ENCODE peak calls at places on chromosomes 3 and 15, in five cellular contexts. One of them, this sample, is unnamed.
A peak's percentile ranks its signal among the peaks of the same experiment; 100 is the strongest.

GRCh38 chr3:81218023-81218422 is 543.4 kb downstream of the GBE1 start:
- DNase-seq in naive thymus-derived CD4-positive, alpha-beta T cell: no peak
- DNase-seq in dermis microvascular lymphatic vessel endothelial cell: no peak
- DNase-seq in brain microvascular endothelial cell: peak; percentile 38
- DNase-seq in B cell: no peak
- DNase-seq in this sample: peak; percentile 30

GRCh38 chr3:153856932-153857331 is 264.3 kb upstream of the ARHGEF26 start:
- DNase-seq in naive thymus-derived CD4-positive, alpha-beta T cell: no peak
- DNase-seq in dermis microvascular lymphatic vessel endothelial cell: no peak
- DNase-seq in brain microvascular endothelial cell: no peak
- DNase-seq in B cell: no peak
- DNase-seq in this sample: no peak

GRCh38 chr3:73868688-73869315 is 244.1 kb upstream of the PDZRN3 start:
- DNase-seq in naive thymus-derived CD4-positive, alpha-beta T cell: no peak
- DNase-seq in dermis microvascular lymphatic vessel endothelial cell: peak; percentile 5
- DNase-seq in brain microvascular endothelial cell: peak; percentile 22
- DNase-seq in B cell: no peak
- DNase-seq in this sample: peak; percentile 42

GRCh38 chr3:45486136-45486535 is 97.8 kb downstream of the LARS2 start:
- DNase-seq in naive thymus-derived CD4-positive, alpha-beta T cell: no peak
- DNase-seq in dermis microvascular lymphatic vessel endothelial cell: no peak
- DNase-seq in brain microvascular endothelial cell: no peak
- DNase-seq in B cell: no peak
- DNase-seq in this sample: no peak

GRCh38 chr15:77573826-77574225 is 58.9 kb downstream of the LINGO1 start:
- DNase-seq in naive thymus-derived CD4-positive, alpha-beta T cell: no peak
- DNase-seq in dermis microvascular lymphatic vessel endothelial cell: no peak
- DNase-seq in brain microvascular endothelial cell: no peak
- DNase-seq in B cell: no peak
- DNase-seq in this sample: no peak

GRCh38 chr3:10074666-10075065 is 33.4 kb downstream of the FANCD2OS start:
- DNase-seq in naive thymus-derived CD4-positive, alpha-beta T cell: no peak
- DNase-seq in dermis microvascular lymphatic vessel endothelial cell: no peak
- DNase-seq in brain microvascular endothelial cell: no peak
- DNase-seq in B cell: no peak
- DNase-seq in this sample: no peak

GRCh38 chr3:59566481-59566975 is 516.7 kb upstream of the CFAP20DC start:
- DNase-seq in naive thymus-derived CD4-positive, alpha-beta T cell: no peak
- DNase-seq in dermis microvascular lymphatic vessel endothelial cell: no peak
- DNase-seq in brain microvascular endothelial cell: no peak
- DNase-seq in B cell: no peak
- DNase-seq in this sample: no peak

GRCh38 chr3:57065588-57065987 is 5.1 kb downstream of the SPATA12 start:
- DNase-seq in naive thymus-derived CD4-positive, alpha-beta T cell: no peak
- DNase-seq in dermis microvascular lymphatic vessel endothelial cell: no peak
- DNase-seq in brain microvascular endothelial cell: peak; percentile 65
- DNase-seq in B cell: no peak
- DNase-seq in this sample: no peak

GRCh38 chr3:172153335-172153861 is 114.0 kb downstream of the FNDC3B start:
- DNase-seq in naive thymus-derived CD4-positive, alpha-beta T cell: no peak
- DNase-seq in dermis microvascular lymphatic vessel endothelial cell: no peak
- DNase-seq in brain microvascular endothelial cell: peak; percentile 100
- DNase-seq in B cell: no peak
- DNase-seq in this sample: no peak

GRCh38 chr15:85642693-85643058 is 152.0 kb downstream of the KLHL25 start:
- DNase-seq in naive thymus-derived CD4-positive, alpha-beta T cell: no peak
- DNase-seq in dermis microvascular lymphatic vessel endothelial cell: peak; percentile 58
- DNase-seq in brain microvascular endothelial cell: no peak
- DNase-seq in B cell: no peak
- DNase-seq in this sample: no peak

GRCh38 chr3:178382388-178383061 is 153.7 kb upstream of the KCNMB2 start:
- DNase-seq in naive thymus-derived CD4-positive, alpha-beta T cell: no peak
- DNase-seq in dermis microvascular lymphatic vessel endothelial cell: no peak
- DNase-seq in brain microvascular endothelial cell: peak; percentile 97
- DNase-seq in B cell: no peak
- DNase-seq in this sample: no peak

This sample was measured in NCI-H524.